ENCODE peak calls at places on chromosome 7, in five cellular contexts. O is chondrocyte, V is cardiac fibroblast, L is fibroblast of the conjunctiva, K is astrocyte. H is an unnamed sample.

GRCh38 chr7:81484266-81484665 is 285.6 kb downstream of the HGF start:
- DNase-seq in O (no peak), V (peak), L (peak), K (peak), H (no peak)

GRCh38 chr7:134480730-134481129 is 21.8 kb upstream of the AKR1B1 start:
- DNase-seq in O (no peak), V (peak), L (no peak), K (peak), H (no peak)

GRCh38 chr7:15084368-15084767 is 181.8 kb upstream of the DGKB start:
- DNase-seq in O (no peak), V (no peak), L (no peak), K (peak), H (no peak)

GRCh38 chr7:64879800-64880199 is 23.3 kb upstream of the ZNF273 start:
- DNase-seq in O (peak), V (no peak), L (no peak), K (no peak), H (no peak)

GRCh38 chr7:157250605-157251228 is 86.1 kb upstream of the DNAJB6 start:
- DNase-seq in O (no peak), V (peak), L (peak), K (peak), H (peak)

GRCh38 chr7:75982306-75983064 is 11.9 kb downstream of the TMEM120A start:
- DNase-seq in O (peak), V (no peak), L (no peak), K (no peak), H (no peak)

GRCh38 chr7:148334959-148335577 is 255.5 kb upstream of the C7orf33 start:
- DNase-seq in O (no peak), V (peak), L (peak), K (peak), H (no peak)

GRCh38 chr7:36961097-36961496 is 236.8 kb upstream of the AOAH start:
- DNase-seq in O (no peak), V (no peak), L (no peak), K (peak), H (no peak)

GRCh38 chr7:151078233-151079040 is 2.2 kb downstream of the FASTK start:
- DNase-seq in O (no peak), V (peak), L (no peak), K (no peak), H (no peak)

GRCh38 chr7:1025747-1026581 is 18.4 kb upstream of the GPR146 start:
- DNase-seq in O (peak), V (no peak), L (no peak), K (no peak), H (no peak)